ENCODE peak calls at places on chromosomes 2 and 18, in eight cellular contexts. H is colonic mucosa, P is neural progenitor cell, R is lung, L is uterus, F is kidney, V is fibroblast of lung, D is prostate gland. B is an unnamed sample.

GRCh38 chr2:104046466-104046865 is 807.4 kb upstream of the POU3F3 start:
- DNase-seq in H (no peak), P (no peak), R (no peak), L (no peak), F (no peak), V (no peak), D (no peak), B (no peak)

GRCh38 chr2:145685323-145686050 is 1165.6 kb upstream of the ZEB2 start:
- DNase-seq in H (no peak), P (no peak), R (no peak), L (no peak), F (no peak), V (peak; percentile 11), D (no peak), B (no peak)

GRCh38 chr18:57837917-57838548 is 34.9 kb upstream of the ATP8B1 start:
- DNase-seq in H (no peak), P (no peak), R (no peak), L (no peak), F (no peak), V (no peak), D (no peak), B (no peak)

GRCh38 chr2:217479626-217480025 is 523.2 kb downstream of the TNS1 start:
- DNase-seq in H (no peak), P (no peak), R (no peak), L (no peak), F (no peak), V (no peak), D (peak; percentile 11), B (no peak)

GRCh38 chr2:12170151-12170550 is 423.7 kb downstream of the LPIN1 start:
- DNase-seq in H (no peak), P (no peak), R (no peak), L (no peak), F (no peak), V (no peak), D (no peak), B (no peak)

GRCh38 chr2:38959938-38960608 is 70.4 kb downstream of the ARHGEF33 start:
- DNase-seq in H (peak; percentile 73), P (peak; percentile 90), R (peak; percentile 51), L (peak; percentile 65), F (peak; percentile 91), V (peak; percentile 88), D (peak; percentile 55), B (no peak)

GRCh38 chr2:203751886-203752285 is 45.4 kb downstream of the CD28 start:
- DNase-seq in H (no peak), P (no peak), R (no peak), L (no peak), F (no peak), V (peak; percentile 46), D (no peak), B (peak; percentile 27)

GRCh38 chr2:15850534-15850933 is 89.8 kb upstream of the MYCN start:
- DNase-seq in H (no peak), P (no peak), R (no peak), L (no peak), F (no peak), V (no peak), D (no peak), B (no peak)

GRCh38 chr18:54386043-54386442 is 28.3 kb downstream of the C18orf54 start:
- DNase-seq in H (no peak), P (peak; percentile 10), R (no peak), L (no peak), F (no peak), V (no peak), D (no peak), B (no peak)

GRCh38 chr2:113965644-113966043 is 75.8 kb downstream of the ACTR3 start:
- DNase-seq in H (peak; percentile 50), P (peak; percentile 62), R (no peak), L (no peak), F (no peak), V (peak; percentile 41), D (no peak), B (peak; percentile 61)

GRCh38 chr18:48988508-48989303 is 37.9 kb upstream of the SMAD7 start:
- DNase-seq in H (no peak), P (no peak), R (no peak), L (no peak), F (peak; percentile 54), V (no peak), D (no peak), B (no peak)
- H3K4me3 ChIP-seq in H (no peak overlapping the region), P (no peak overlapping the region), R (no peak overlapping the region), L (no peak overlapping the region), F (no peak overlapping the region), V (no peak overlapping the region), D (no peak overlapping the region), B (no peak overlapping the region)

GRCh38 chr2:181891966-181892794 is 650 bp downstream of the ITPRID2 start:
- DNase-seq in H (peak; percentile 70), P (peak; percentile 80), R (peak; percentile 77), L (peak; percentile 57), F (peak; percentile 94), V (peak; percentile 63), D (peak; percentile 63), B (peak; percentile 88)
- TF ChIP-seq CTCF in H (no peak), P (peak; percentile 38), R (no peak), L (no peak), F (no peak), V (no peak), D (no peak), B (peak; percentile 24)

GRCh38 chr2:98739020-98739419 is 8.1 kb upstream of the MGAT4A start:
- DNase-seq in H (no peak), P (no peak), R (no peak), L (no peak), F (no peak), V (no peak), D (no peak), B (no peak)
- H3K4me3 ChIP-seq in H (no peak overlapping the region), P (no peak overlapping the region), R (no peak overlapping the region), L (no peak overlapping the region), F (no peak overlapping the region), V (no peak overlapping the region), D (no peak overlapping the region), B (no peak overlapping the region)

GRCh38 chr2:78865663-78866062 is 159.8 kb upstream of the REG3G start:
- DNase-seq in H (no peak), P (no peak), R (no peak), L (no peak), F (no peak), V (no peak), D (no peak), B (no peak)

GRCh38 chr2:78861546-78861945 is 164.0 kb upstream of the REG3G start:
- DNase-seq in H (no peak), P (peak; percentile 42), R (no peak), L (no peak), F (no peak), V (no peak), D (no peak), B (peak; percentile 43)

GRCh38 chr2:78864205-78864604 is 161.3 kb upstream of the REG3G start:
- DNase-seq in H (no peak), P (no peak), R (no peak), L (no peak), F (no peak), V (no peak), D (no peak), B (no peak)
- TF ChIP-seq CTCF in H (no peak), P (no peak), R (no peak), L (no peak), F (no peak), V (no peak), D (no peak), B (no peak)

GRCh38 chr2:94763318-94763717 is 107.9 kb upstream of the TEKT4 start:
- DNase-seq in H (no peak), P (no peak), R (no peak), L (no peak), F (no peak), V (no peak), D (no peak), B (no peak)

GRCh38 chr2:94762600-94762999 is 108.6 kb upstream of the TEKT4 start:
- DNase-seq in H (no peak), P (no peak), R (no peak), L (no peak), F (no peak), V (no peak), D (no peak), B (peak; percentile 28)

GRCh38 chr2:94753466-94753998 is 117.7 kb upstream of the TEKT4 start:
- DNase-seq in H (no peak), P (no peak), R (no peak), L (no peak), F (no peak), V (no peak), D (no peak), B (no peak)

GRCh38 chr2:94758546-94758945 is 112.7 kb upstream of the TEKT4 start:
- DNase-seq in H (no peak), P (no peak), R (no peak), L (no peak), F (no peak), V (no peak), D (no peak), B (no peak)

GRCh38 chr2:94759211-94759610 is 112.0 kb upstream of the TEKT4 start:
- DNase-seq in H (no peak), P (no peak), R (no peak), L (no peak), F (no peak), V (no peak), D (no peak), B (peak; percentile 77)
- H3K4me3 ChIP-seq in H (no peak overlapping the region), P (no peak overlapping the region), R (no peak overlapping the region), L (no peak overlapping the region), F (no peak overlapping the region), V (no peak overlapping the region), D (no peak overlapping the region), B (no peak overlapping the region)

GRCh38 chr2:112045446-112046014 is 9.5 kb upstream of the TMEM87B start:
- DNase-seq in H (no peak), P (no peak), R (no peak), L (no peak), F (no peak), V (no peak), D (no peak), B (no peak)

GRCh38 chr2:112050311-112050710 is 4.8 kb upstream of the TMEM87B start:
- DNase-seq in H (no peak), P (no peak), R (no peak), L (no peak), F (no peak), V (no peak), D (no peak), B (no peak)

GRCh38 chr2:112047537-112048235 is 7.4 kb upstream of the TMEM87B start:
- DNase-seq in H (no peak), P (no peak), R (no peak), L (no peak), F (no peak), V (no peak), D (no peak), B (no peak)

GRCh38 chr2:112048236-112048592 is 6.9 kb upstream of the TMEM87B start:
- DNase-seq in H (no peak), P (no peak), R (no peak), L (no peak), F (no peak), V (no peak), D (no peak), B (no peak)

GRCh38 chr2:112048887-112049286 is 6.2 kb upstream of the TMEM87B start:
- DNase-seq in H (peak; percentile 65), P (peak; percentile 37), R (no peak), L (peak; percentile 26), F (no peak), V (peak; percentile 84), D (peak; percentile 53), B (peak; percentile 78)
- TF ChIP-seq CTCF in H (peak; percentile 86), P (peak; percentile 88), R (peak; percentile 72), L (peak; percentile 79), F (peak; percentile 95), V (peak; percentile 57), D (peak; percentile 99), B (peak; percentile 80)

B was measured in NB4.